ENCODE peak calls at places on chromosomes 7 and 10, in four cellular contexts. One of them, this sample, is unnamed.

GRCh38 chr7:50068850-50069551 is 24.0 kb downstream of the ZPBP start:
- DNase-seq in NCI-H1105 treated with DMSO at 0.1 percent for 48 hours: peak; percentile 92
- DNase-seq in substantia nigra: no peak
- DNase-seq in activated CD8-positive, alpha-beta memory T cell treated with anti-CD3 and anti-CD28 coated beads, Interleukin-2, amount 50 U/mL, for 48 hours: no peak
- DNase-seq in this sample: peak; percentile 76

GRCh38 chr10:112985701-112986510 is 35.9 kb downstream of the TCF7L2 start:
- DNase-seq in NCI-H1105 treated with DMSO at 0.1 percent for 48 hours: no peak
- DNase-seq in activated CD8-positive, alpha-beta memory T cell treated with anti-CD3 and anti-CD28 coated beads, Interleukin-2, amount 50 U/mL, for 48 hours: no peak
- DNase-seq in substantia nigra: no peak
- DNase-seq in this sample: no peak

GRCh38 chr10:57008189-57008588 is 647.1 kb upstream of the ZWINT start:
- DNase-seq in activated CD8-positive, alpha-beta memory T cell treated with anti-CD3 and anti-CD28 coated beads, Interleukin-2, amount 50 U/mL, for 48 hours: no peak
- DNase-seq in substantia nigra: no peak
- DNase-seq in NCI-H1105 treated with DMSO at 0.1 percent for 48 hours: no peak
- DNase-seq in this sample: no peak

GRCh38 chr7:22129819-22130580 is 184.3 kb upstream of the CDCA7L start:
- DNase-seq in NCI-H1105 treated with DMSO at 0.1 percent for 48 hours: no peak
- DNase-seq in activated CD8-positive, alpha-beta memory T cell treated with anti-CD3 and anti-CD28 coated beads, Interleukin-2, amount 50 U/mL, for 48 hours: no peak
- DNase-seq in substantia nigra: no peak
- DNase-seq in this sample: no peak

GRCh38 chr10:101570764-101571572 is 17.1 kb downstream of the POLL start:
- DNase-seq in activated CD8-positive, alpha-beta memory T cell treated with anti-CD3 and anti-CD28 coated beads, Interleukin-2, amount 50 U/mL, for 48 hours: no peak
- DNase-seq in NCI-H1105 treated with DMSO at 0.1 percent for 48 hours: peak; percentile 21
- DNase-seq in substantia nigra: no peak
- DNase-seq in this sample: no peak

GRCh38 chr10:71077143-71077581 is 135.2 kb upstream of the UNC5B start:
- DNase-seq in activated CD8-positive, alpha-beta memory T cell treated with anti-CD3 and anti-CD28 coated beads, Interleukin-2, amount 50 U/mL, for 48 hours: peak; percentile 36
- DNase-seq in NCI-H1105 treated with DMSO at 0.1 percent for 48 hours: no peak
- DNase-seq in substantia nigra: no peak
- DNase-seq in this sample: no peak

GRCh38 chr7:128266891-128267839 is 26.1 kb downstream of the LEP start:
- DNase-seq in substantia nigra: peak; percentile 46
- DNase-seq in activated CD8-positive, alpha-beta memory T cell treated with anti-CD3 and anti-CD28 coated beads, Interleukin-2, amount 50 U/mL, for 48 hours: no peak
- DNase-seq in NCI-H1105 treated with DMSO at 0.1 percent for 48 hours: peak; percentile 87
- DNase-seq in this sample: peak; percentile 94

GRCh38 chr10:78736926-78737618 is 331.7 kb upstream of the ZMIZ1 start:
- DNase-seq in substantia nigra: no peak
- DNase-seq in NCI-H1105 treated with DMSO at 0.1 percent for 48 hours: no peak
- DNase-seq in activated CD8-positive, alpha-beta memory T cell treated with anti-CD3 and anti-CD28 coated beads, Interleukin-2, amount 50 U/mL, for 48 hours: no peak
- DNase-seq in this sample: no peak

GRCh38 chr7:78019457-78020130 is 221.0 kb downstream of the PHTF2 start:
- DNase-seq in NCI-H1105 treated with DMSO at 0.1 percent for 48 hours: peak; percentile 80
- DNase-seq in activated CD8-positive, alpha-beta memory T cell treated with anti-CD3 and anti-CD28 coated beads, Interleukin-2, amount 50 U/mL, for 48 hours: peak; percentile 81
- DNase-seq in substantia nigra: peak; percentile 71
- DNase-seq in this sample: peak; percentile 82

GRCh38 chr10:132834891-132835847 is 49.2 kb upstream of the NKX6-2 start:
- DNase-seq in NCI-H1105 treated with DMSO at 0.1 percent for 48 hours: no peak
- DNase-seq in activated CD8-positive, alpha-beta memory T cell treated with anti-CD3 and anti-CD28 coated beads, Interleukin-2, amount 50 U/mL, for 48 hours: peak; percentile 28
- DNase-seq in substantia nigra: no peak
- DNase-seq in this sample: no peak

GRCh38 chr7:131008840-131009651 is 275.0 kb upstream of the KLF14 start:
- DNase-seq in NCI-H1105 treated with DMSO at 0.1 percent for 48 hours: no peak
- DNase-seq in substantia nigra: no peak
- DNase-seq in activated CD8-positive, alpha-beta memory T cell treated with anti-CD3 and anti-CD28 coated beads, Interleukin-2, amount 50 U/mL, for 48 hours: peak; percentile 52
- DNase-seq in this sample: no peak

GRCh38 chr7:79412438-79412837 is 41.0 kb downstream of the MAGI2 start:
- DNase-seq in activated CD8-positive, alpha-beta memory T cell treated with anti-CD3 and anti-CD28 coated beads, Interleukin-2, amount 50 U/mL, for 48 hours: no peak
- DNase-seq in NCI-H1105 treated with DMSO at 0.1 percent for 48 hours: no peak
- DNase-seq in substantia nigra: no peak
- DNase-seq in this sample: no peak

GRCh38 chr10:87652261-87652660 is 7.4 kb upstream of the PAPSS2 start:
- DNase-seq in activated CD8-positive, alpha-beta memory T cell treated with anti-CD3 and anti-CD28 coated beads, Interleukin-2, amount 50 U/mL, for 48 hours: no peak
- DNase-seq in substantia nigra: no peak
- DNase-seq in NCI-H1105 treated with DMSO at 0.1 percent for 48 hours: no peak
- DNase-seq in this sample: no peak

GRCh38 chr10:7915923-7916322 is 97.6 kb downstream of the TAF3 start:
- DNase-seq in NCI-H1105 treated with DMSO at 0.1 percent for 48 hours: peak; percentile 19
- DNase-seq in substantia nigra: no peak
- DNase-seq in activated CD8-positive, alpha-beta memory T cell treated with anti-CD3 and anti-CD28 coated beads, Interleukin-2, amount 50 U/mL, for 48 hours: no peak
- DNase-seq in this sample: no peak

GRCh38 chr10:116254422-116255152 is 18.4 kb downstream of the GFRA1 start:
- DNase-seq in activated CD8-positive, alpha-beta memory T cell treated with anti-CD3 and anti-CD28 coated beads, Interleukin-2, amount 50 U/mL, for 48 hours: no peak
- DNase-seq in substantia nigra: no peak
- DNase-seq in NCI-H1105 treated with DMSO at 0.1 percent for 48 hours: no peak
- DNase-seq in this sample: no peak

GRCh38 chr10:29102233-29102632 is 186.6 kb upstream of the LYZL1 start:
- DNase-seq in substantia nigra: peak; percentile 7
- DNase-seq in activated CD8-positive, alpha-beta memory T cell treated with anti-CD3 and anti-CD28 coated beads, Interleukin-2, amount 50 U/mL, for 48 hours: no peak
- DNase-seq in NCI-H1105 treated with DMSO at 0.1 percent for 48 hours: no peak
- DNase-seq in this sample: no peak

GRCh38 chr7:157676001-157676400 is 339.2 kb downstream of the DNAJB6 start:
- DNase-seq in NCI-H1105 treated with DMSO at 0.1 percent for 48 hours: no peak
- DNase-seq in activated CD8-positive, alpha-beta memory T cell treated with anti-CD3 and anti-CD28 coated beads, Interleukin-2, amount 50 U/mL, for 48 hours: peak; percentile 29
- DNase-seq in substantia nigra: no peak
- DNase-seq in this sample: no peak

GRCh38 chr10:132679217-132679595 is 106.7 kb downstream of the NKX6-2 start:
- DNase-seq in substantia nigra: no peak
- DNase-seq in activated CD8-positive, alpha-beta memory T cell treated with anti-CD3 and anti-CD28 coated beads, Interleukin-2, amount 50 U/mL, for 48 hours: no peak
- DNase-seq in NCI-H1105 treated with DMSO at 0.1 percent for 48 hours: no peak
- DNase-seq in this sample: no peak

GRCh38 chr7:132436121-132436520 is 140.1 kb downstream of the PLXNA4 start:
- DNase-seq in NCI-H1105 treated with DMSO at 0.1 percent for 48 hours: peak; percentile 88
- DNase-seq in substantia nigra: no peak
- DNase-seq in activated CD8-positive, alpha-beta memory T cell treated with anti-CD3 and anti-CD28 coated beads, Interleukin-2, amount 50 U/mL, for 48 hours: no peak
- DNase-seq in this sample: peak; percentile 70

GRCh38 chr7:66452165-66452564 is 176.5 kb upstream of the KCTD7 start:
- DNase-seq in substantia nigra: no peak
- DNase-seq in NCI-H1105 treated with DMSO at 0.1 percent for 48 hours: no peak
- DNase-seq in activated CD8-positive, alpha-beta memory T cell treated with anti-CD3 and anti-CD28 coated beads, Interleukin-2, amount 50 U/mL, for 48 hours: no peak
- DNase-seq in this sample: no peak

GRCh38 chr10:24603333-24603732 is 120.4 kb downstream of the ARHGAP21 start:
- DNase-seq in activated CD8-positive, alpha-beta memory T cell treated with anti-CD3 and anti-CD28 coated beads, Interleukin-2, amount 50 U/mL, for 48 hours: no peak
- DNase-seq in substantia nigra: no peak
- DNase-seq in NCI-H1105 treated with DMSO at 0.1 percent for 48 hours: no peak
- DNase-seq in this sample: no peak

GRCh38 chr7:130942211-130942964 is 208.4 kb upstream of the KLF14 start:
- DNase-seq in substantia nigra: no peak
- DNase-seq in activated CD8-positive, alpha-beta memory T cell treated with anti-CD3 and anti-CD28 coated beads, Interleukin-2, amount 50 U/mL, for 48 hours: no peak
- DNase-seq in NCI-H1105 treated with DMSO at 0.1 percent for 48 hours: no peak
- DNase-seq in this sample: no peak

GRCh38 chr7:150444674-150445365 is 5.6 kb upstream of the GIMAP8 start:
- DNase-seq in substantia nigra: no peak
- DNase-seq in NCI-H1105 treated with DMSO at 0.1 percent for 48 hours: no peak
- DNase-seq in activated CD8-positive, alpha-beta memory T cell treated with anti-CD3 and anti-CD28 coated beads, Interleukin-2, amount 50 U/mL, for 48 hours: peak; percentile 48
- DNase-seq in this sample: no peak

GRCh38 chr7:98617051-98617959 is at the start of gene NPTX2:
- DNase-seq in activated CD8-positive, alpha-beta memory T cell treated with anti-CD3 and anti-CD28 coated beads, Interleukin-2, amount 50 U/mL, for 48 hours: peak; percentile 62
- DNase-seq in substantia nigra: peak; percentile 41
- DNase-seq in NCI-H1105 treated with DMSO at 0.1 percent for 48 hours: peak; percentile 76
- DNase-seq in this sample: peak; percentile 67

GRCh38 chr7:142812437-142813215 is 41.9 kb downstream of the PRSS2 start:
- DNase-seq in activated CD8-positive, alpha-beta memory T cell treated with anti-CD3 and anti-CD28 coated beads, Interleukin-2, amount 50 U/mL, for 48 hours: peak; percentile 49
- DNase-seq in substantia nigra: no peak
- DNase-seq in NCI-H1105 treated with DMSO at 0.1 percent for 48 hours: no peak
- DNase-seq in this sample: no peak

GRCh38 chr7:116588225-116588624 is 63.4 kb downstream of the CAV1 start:
- DNase-seq in NCI-H1105 treated with DMSO at 0.1 percent for 48 hours: no peak
- DNase-seq in activated CD8-positive, alpha-beta memory T cell treated with anti-CD3 and anti-CD28 coated beads, Interleukin-2, amount 50 U/mL, for 48 hours: no peak
- DNase-seq in substantia nigra: no peak
- DNase-seq in this sample: no peak

GRCh38 chr10:94626476-94626875 is 57.1 kb upstream of the CYP2C18 start:
- DNase-seq in activated CD8-positive, alpha-beta memory T cell treated with anti-CD3 and anti-CD28 coated beads, Interleukin-2, amount 50 U/mL, for 48 hours: no peak
- DNase-seq in substantia nigra: no peak
- DNase-seq in NCI-H1105 treated with DMSO at 0.1 percent for 48 hours: no peak
- DNase-seq in this sample: no peak

GRCh38 chr10:95389982-95390381 is 99.2 kb upstream of the PDLIM1 start:
- DNase-seq in substantia nigra: no peak
- DNase-seq in activated CD8-positive, alpha-beta memory T cell treated with anti-CD3 and anti-CD28 coated beads, Interleukin-2, amount 50 U/mL, for 48 hours: no peak
- DNase-seq in NCI-H1105 treated with DMSO at 0.1 percent for 48 hours: no peak
- DNase-seq in this sample: no peak